ENCODE peak calls at places on chromosomes 7 and 10, in six cellular contexts. V, P, W, T, C and M are unnamed samples.

GRCh38 chr7:65004575-65004974 is 1.9 kb downstream of the ERV3-1 start:
- DNase-seq in V (peak), P (no peak), W (no peak), T (no peak), C (no peak), M (no peak)

GRCh38 chr10:1289591-1289990 is 233.4 kb downstream of the WDR37 start:
- DNase-seq in V (no peak), P (no peak), W (no peak), T (no peak), C (no peak), M (no peak)

GRCh38 chr7:4800487-4800886 is 25.1 kb downstream of the AP5Z1 start:
- DNase-seq in V (no peak), P (no peak), W (no peak), T (no peak), C (no peak), M (no peak)

GRCh38 chr7:130973637-130974036 is 239.6 kb upstream of the KLF14 start:
- DNase-seq in V (no peak), P (no peak), W (no peak), T (no peak), C (no peak), M (no peak)

GRCh38 chr10:132266594-132267161 is 41.1 kb downstream of the STK32C start:
- DNase-seq in V (peak), P (no peak), W (no peak), T (no peak), C (no peak), M (no peak)

GRCh38 chr10:10642741-10643280 is 374.9 kb upstream of the CELF2 start:
- DNase-seq in V (peak), P (no peak), W (no peak), T (no peak), C (no peak), M (no peak)

GRCh38 chr7:2982831-2983230 is 60.8 kb downstream of the CARD11 start:
- DNase-seq in V (no peak), P (no peak), W (no peak), T (peak), C (no peak), M (no peak)

GRCh38 chr7:44678468-44679179 is 70.0 kb upstream of the ZMIZ2 start:
- DNase-seq in V (peak), P (no peak), W (no peak), T (no peak), C (no peak), M (no peak)

GRCh38 chr10:133312769-133313145 is 4.0 kb downstream of the ZNF511 start:
- DNase-seq in V (no peak), P (no peak), W (no peak), T (no peak), C (no peak), M (no peak)

GRCh38 chr7:6165075-6165474 is 107.3 kb downstream of the CYTH3 start:
- DNase-seq in V (no peak), P (no peak), W (no peak), T (no peak), C (no peak), M (no peak)

GRCh38 chr10:81848931-81849330 is 26.1 kb upstream of the NRG3 start:
- DNase-seq in V (no peak), P (no peak), W (no peak), T (no peak), C (no peak), M (no peak)

GRCh38 chr7:29145553-29146081 is 720 bp downstream of the CPVL start:
- DNase-seq in V (no peak), P (no peak), W (no peak), T (no peak), C (no peak), M (no peak)

GRCh38 chr7:141551080-141551772 is at the start of gene AGK:
- DNase-seq in V (peak), P (peak), W (peak), T (peak), C (peak), M (peak)

GRCh38 chr10:117541405-117541908 is 1.1 kb upstream of the EMX2 start:
- DNase-seq in V (peak), P (no peak), W (no peak), T (no peak), C (no peak), M (peak)

GRCh38 chr10:126906704-126907422 is 1.6 kb downstream of the DOCK1 start:
- DNase-seq in V (no peak), P (no peak), W (no peak), T (no peak), C (no peak), M (no peak)